ENCODE peak calls at places on chromosomes 2 and 18, in eight cellular contexts. V is SK-N-SH, L is Peyer's patch, X is prostate gland, B is astrocyte of the spinal cord, J is left lung, F is body of pancreas, Z is IMR-90. M is an unnamed sample.

GRCh38 chr18:26091047-26091630 is 726 bp upstream of the SS18 start:
- DNase-seq in F (peak), B (no peak), J (peak), L (no peak), V (no peak), X (no peak), Z (no peak), M (no peak)

GRCh38 chr2:151984424-151984823 is 114.4 kb downstream of the CACNB4 start:
- DNase-seq in X (no peak), F (no peak), V (no peak), L (no peak), J (no peak), Z (no peak), B (no peak), M (no peak)

GRCh38 chr18:63410792-63411191 is 11.5 kb downstream of the VPS4B start:
- DNase-seq in B (peak), X (no peak), V (no peak), J (no peak), L (peak), Z (peak), F (no peak), M (no peak)

GRCh38 chr18:49344825-49345224 is 115.6 kb downstream of the DYM start:
- DNase-seq in F (no peak), B (no peak), V (no peak), X (no peak), Z (no peak), L (no peak), J (no peak), M (no peak)

GRCh38 chr2:46855805-46856204 is 59.8 kb downstream of the MCFD2 start:
- DNase-seq in J (no peak), X (no peak), F (no peak), B (no peak), V (no peak), L (no peak), Z (no peak), M (no peak)

GRCh38 chr2:10569460-10569859 is 120.3 kb downstream of the NOL10 start:
- DNase-seq in X (no peak), V (no peak), L (no peak), B (no peak), J (no peak), F (no peak), Z (no peak), M (no peak)

GRCh38 chr2:42882756-42883155 is 90.4 kb upstream of the HAAO start:
- DNase-seq in Z (no peak), L (no peak), X (no peak), F (no peak), J (no peak), V (no peak), B (no peak), M (no peak)

GRCh38 chr2:77161009-77161408 is 361.2 kb downstream of the LRRTM4 start:
- DNase-seq in B (peak), X (no peak), V (no peak), L (no peak), J (no peak), F (no peak), Z (peak), M (no peak)

GRCh38 chr2:192195548-192196418 is 1.1 kb upstream of the TMEFF2 start:
- DNase-seq in B (peak), L (no peak), J (peak), X (no peak), F (peak), V (no peak), Z (peak), M (no peak)

GRCh38 chr2:45860136-45861106 is 208.9 kb downstream of the PRKCE start:
- DNase-seq in L (peak), J (peak), B (peak), F (peak), Z (peak), X (no peak), V (peak), M (no peak)

GRCh38 chr2:156385242-156385641 is 50.9 kb upstream of the GPD2 start:
- DNase-seq in X (no peak), Z (no peak), V (no peak), F (no peak), L (no peak), J (no peak), B (no peak), M (no peak)

GRCh38 chr2:238456966-238457926 is 30.5 kb downstream of the ASB1 start:
- DNase-seq in V (no peak), L (no peak), Z (peak), X (no peak), F (no peak), B (peak), J (no peak), M (no peak)

GRCh38 chr18:11146947-11147345 is 2.4 kb downstream of the PIEZO2 start:
- DNase-seq in B (no peak), F (no peak), J (no peak), X (no peak), Z (no peak), V (no peak), L (no peak), M (no peak)
- H3K4me3 ChIP-seq in B (no peak), F (no peak), J (peak), X (no peak), Z (no peak), V (no peak), L (no peak), M (no peak)

DNA sequence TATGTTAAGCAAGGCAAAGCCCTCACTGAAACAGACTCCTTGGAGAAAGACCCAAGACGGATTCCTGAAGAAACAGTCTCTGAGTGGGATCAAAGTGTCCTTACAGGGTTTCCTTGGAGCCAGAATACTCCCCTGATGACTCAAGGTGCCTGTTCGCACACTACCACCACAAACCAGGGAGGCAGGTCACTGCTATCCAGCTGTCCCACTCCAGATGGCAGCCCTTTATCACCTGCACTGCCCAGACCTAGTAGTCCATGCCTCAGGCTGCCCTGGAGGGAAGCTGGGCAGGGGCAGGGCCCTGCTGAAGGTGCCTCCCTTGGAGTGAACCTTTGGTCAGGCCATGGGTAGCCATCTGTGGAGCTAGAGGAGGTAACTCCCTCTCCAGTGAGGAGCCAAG is 34.2 kb downstream of the TRABD2A start:
- DNase-seq in J (no peak), F (no peak), L (peak), Z (peak), B (peak), V (no peak), X (no peak), M (peak)
- H3K4me3 ChIP-seq in J (no peak), F (no peak), L (no peak), Z (no peak), B (no peak), V (no peak), X (no peak), M (no peak)

DNA sequence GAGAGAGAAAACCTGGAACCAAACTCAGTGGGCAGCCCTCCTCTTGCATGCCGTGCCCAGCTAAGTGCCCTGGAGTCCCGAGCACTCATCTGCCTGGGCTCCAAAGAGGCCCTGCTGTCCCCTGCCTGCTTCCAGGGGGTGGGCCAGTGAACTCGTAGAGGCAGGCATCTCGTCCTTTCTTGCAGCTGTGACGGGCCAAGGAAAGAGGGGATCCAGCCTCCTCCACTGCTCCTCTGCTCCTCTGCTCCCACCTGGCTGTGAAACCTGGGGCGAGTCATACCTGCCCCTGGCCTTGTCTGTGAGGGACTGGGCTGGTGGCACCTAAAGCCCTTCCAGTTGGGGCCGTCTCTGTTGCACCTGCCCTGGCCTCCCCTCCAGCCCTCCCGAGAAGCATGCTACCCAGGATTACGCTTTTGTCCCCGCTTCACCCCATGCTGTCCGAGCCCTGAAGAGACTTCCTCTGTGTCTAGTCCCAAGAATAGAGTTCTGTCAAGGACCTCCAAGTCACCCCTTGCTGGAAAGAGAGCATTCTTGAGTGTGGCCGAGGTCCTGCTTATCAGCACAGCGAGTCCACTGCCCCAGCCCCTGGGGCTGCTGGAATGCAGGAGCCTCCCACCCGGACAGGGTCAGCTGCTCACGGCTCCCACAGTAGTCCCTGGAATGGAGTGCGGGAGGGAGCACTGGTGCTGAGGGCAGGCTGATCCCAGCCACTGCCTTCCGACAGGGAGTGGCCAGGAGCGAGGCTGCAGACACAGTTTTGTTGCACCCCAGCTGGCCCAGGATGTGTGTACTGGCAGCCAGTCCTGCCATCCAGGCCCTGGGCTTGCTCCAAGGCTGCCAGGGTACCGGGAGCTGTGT is 14.3 kb downstream of the KCNK3 start:
- DNase-seq in L (no peak), B (no peak), J (no peak), V (no peak), Z (no peak), F (peak), X (no peak), M (peak)
- H3K4me3 ChIP-seq in L (no peak), B (no peak), J (no peak), V (no peak), Z (no peak), F (no peak), X (no peak), M (no peak)

GRCh38 chr2:84894758-84895520 is 10.5 kb upstream of the TMSB10 start:
- DNase-seq in V (no peak), L (peak), F (no peak), B (no peak), J (no peak), Z (peak), X (no peak), M (no peak)

GRCh38 chr2:84897773-84898172 is 7.7 kb upstream of the TMSB10 start:
- DNase-seq in F (no peak), B (no peak), Z (no peak), L (no peak), X (no peak), J (no peak), V (no peak), M (no peak)

GRCh38 chr2:84891355-84892010 is 10.6 kb upstream of the TRABD2A start:
- DNase-seq in F (no peak), Z (no peak), B (no peak), X (no peak), J (no peak), L (no peak), V (no peak), M (no peak)

GRCh38 chr2:84889332-84889731 is 8.4 kb upstream of the TRABD2A start:
- DNase-seq in X (no peak), F (no peak), V (no peak), L (no peak), Z (no peak), B (no peak), J (no peak), M (no peak)

GRCh38 chr2:84894131-84894586 is 11.3 kb upstream of the TMSB10 start:
- DNase-seq in F (no peak), L (no peak), J (no peak), X (no peak), Z (no peak), V (no peak), B (no peak), M (peak)
- H3K4me3 ChIP-seq in F (no peak), L (no peak), J (no peak), X (no peak), Z (no peak), V (no peak), B (no peak), M (no peak)

DNA sequence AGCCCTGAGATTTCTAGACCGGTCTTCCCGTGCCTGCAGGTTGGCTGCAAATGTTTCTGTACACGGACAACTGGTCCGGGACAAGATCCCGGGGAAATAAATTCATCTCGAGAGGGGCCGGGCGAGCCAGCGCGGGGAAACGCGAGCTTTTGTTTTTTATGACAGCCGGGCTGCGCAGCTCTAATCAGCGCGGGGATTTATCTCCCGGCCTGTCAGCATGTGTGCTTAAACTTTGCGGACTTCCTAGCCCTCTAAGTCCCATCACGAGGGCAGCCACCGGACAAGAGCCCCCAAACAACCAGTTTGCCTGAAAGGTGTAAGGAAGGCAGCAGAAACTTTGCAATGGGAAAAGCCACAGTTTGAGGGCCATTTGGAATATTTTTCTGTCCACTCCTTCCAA is 5.8 kb downstream of the MEIS1 start:
- DNase-seq in F (no peak), J (no peak), Z (no peak), V (no peak), L (no peak), B (peak), X (no peak), M (no peak)
- H3K4me3 ChIP-seq in F (peak), J (peak), Z (peak), V (no peak), L (peak), B (peak), X (peak), M (no peak)

DNA sequence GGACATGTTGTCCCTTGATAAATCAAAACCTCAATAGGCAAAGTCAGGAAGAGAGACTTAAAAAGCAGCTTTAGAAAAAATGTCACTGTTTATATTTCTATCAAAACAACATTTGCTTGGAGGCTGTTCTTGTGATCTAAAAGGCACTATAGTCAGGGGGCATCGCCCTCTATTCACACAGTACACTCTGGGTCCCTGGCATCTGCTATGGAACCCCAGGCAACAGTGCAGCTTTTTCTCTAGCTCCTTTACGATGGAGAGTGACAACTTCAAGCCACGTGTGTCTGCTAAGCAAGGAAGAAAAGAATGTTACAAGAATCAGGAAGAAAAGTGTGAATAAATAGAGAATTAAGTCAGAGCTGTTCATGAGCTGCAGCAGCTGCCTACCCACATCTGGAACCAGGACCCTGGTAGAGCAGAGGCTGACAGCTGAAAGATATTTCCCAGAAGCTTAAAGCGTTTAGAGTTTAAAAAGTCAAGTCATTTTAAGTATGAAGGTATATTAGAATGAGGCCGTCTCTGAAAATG is 11.2 kb downstream of the RND3 start:
- DNase-seq in B (no peak), L (no peak), Z (peak), J (no peak), X (no peak), V (no peak), F (no peak), M (no peak)
- H3K4me3 ChIP-seq in B (no peak), L (no peak), Z (peak), J (no peak), X (no peak), V (no peak), F (no peak), M (no peak)

DNA sequence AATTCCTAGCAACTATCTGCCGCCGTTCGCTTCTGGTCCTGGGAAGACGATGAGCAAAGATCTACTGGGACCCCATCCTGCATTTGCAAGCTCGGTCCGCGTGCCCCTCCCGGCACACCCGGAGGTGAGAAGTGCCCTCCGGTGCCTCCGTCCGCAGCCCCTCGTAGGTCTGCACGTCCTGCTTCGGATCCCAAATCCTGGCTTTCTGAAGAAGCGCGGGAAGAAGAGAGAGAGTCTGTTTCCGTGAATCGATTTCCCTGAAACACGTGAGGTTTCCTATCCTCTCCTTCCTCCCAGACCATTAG is 5.0 kb upstream of the OSR1 start:
- DNase-seq in F (no peak), B (no peak), Z (no peak), L (no peak), J (no peak), V (no peak), X (no peak), M (no peak)
- H3K4me3 ChIP-seq in F (no peak), B (peak), Z (peak), L (peak), J (peak), V (peak), X (peak), M (no peak)

M was measured in WERI-Rb-1.